ENCODE peak calls at places on chromosome 3, in six cellular contexts. F is Panc1; R is BE2C; H is AG10803; W is coronary artery; T is CD8-positive, alpha-beta memory T cell. D is an unnamed sample.

GRCh38 chr3:46359748-46360509 is 6.0 kb downstream of the CCR2 start:
- DNase-seq in F (no peak), R (no peak), H (peak), W (no peak), T (peak), D (no peak)

GRCh38 chr3:141235661-141236171 is 4.1 kb downstream of the PXYLP1 start:
- DNase-seq in F (no peak), R (no peak), H (no peak), W (no peak), T (no peak), D (peak)

GRCh38 chr3:150227839-150228238 is 180.3 kb upstream of the TSC22D2 start:
- DNase-seq in F (no peak), R (peak), H (peak), W (no peak), T (no peak), D (peak)

GRCh38 chr3:69665026-69665739 is 74.1 kb upstream of the MITF start:
- DNase-seq in F (no peak), R (peak), H (no peak), W (no peak), T (no peak), D (no peak)

GRCh38 chr3:125374501-125374995 is 577 bp downstream of the ZNF148 start:
- DNase-seq in F (no peak), R (peak), H (peak), W (no peak), T (peak), D (peak)

GRCh38 chr3:105809204-105809893 is 59.5 kb downstream of the CBLB start:
- DNase-seq in F (no peak), R (no peak), H (no peak), W (no peak), T (no peak), D (no peak)

GRCh38 chr3:107218864-107219269 is 158.4 kb upstream of the CCDC54 start:
- DNase-seq in F (no peak), R (no peak), H (no peak), W (no peak), T (no peak), D (no peak)

GRCh38 chr3:10337323-10338163 is 16.6 kb upstream of the SEC13 start:
- DNase-seq in F (no peak), R (no peak), H (no peak), W (no peak), T (no peak), D (no peak)

GRCh38 chr3:10547841-10548783 is 42.7 kb upstream of the ATP2B2 start:
- DNase-seq in F (no peak), R (no peak), H (no peak), W (peak), T (no peak), D (no peak)

GRCh38 chr3:87309601-87310000 is 33.2 kb upstream of the POU1F1 start:
- DNase-seq in F (no peak), R (no peak), H (no peak), W (no peak), T (no peak), D (no peak)

GRCh38 chr3:113614402-113614801 is 82.0 kb downstream of the USF3 start:
- DNase-seq in F (no peak), R (no peak), H (no peak), W (no peak), T (no peak), D (no peak)

GRCh38 chr3:165617134-165617533 is 220.1 kb downstream of the BCHE start:
- DNase-seq in F (no peak), R (no peak), H (no peak), W (no peak), T (no peak), D (no peak)

GRCh38 chr3:190378240-190378891 is 9.6 kb upstream of the CLDN16 start:
- DNase-seq in F (no peak), R (no peak), H (peak), W (no peak), T (no peak), D (no peak)

GRCh38 chr3:57637391-57637790 is 40.2 kb upstream of the ARF4 start:
- DNase-seq in F (no peak), R (no peak), H (peak), W (no peak), T (no peak), D (no peak)

GRCh38 chr3:117600112-117600511 is 890.5 kb downstream of the TUSC7 start:
- DNase-seq in F (no peak), R (no peak), H (no peak), W (no peak), T (peak), D (no peak)

GRCh38 chr3:45232531-45232930 is 6.4 kb upstream of the TMEM158 start:
- DNase-seq in F (no peak), R (no peak), H (peak), W (no peak), T (no peak), D (no peak)

GRCh38 chr3:3641877-3642276 is 157.4 kb upstream of the LRRN1 start:
- DNase-seq in F (no peak), R (no peak), H (no peak), W (no peak), T (no peak), D (no peak)

GRCh38 chr3:141407043-141407442 is 38.7 kb downstream of the ZBTB38 start:
- DNase-seq in F (no peak), R (no peak), H (peak), W (no peak), T (no peak), D (no peak)

GRCh38 chr3:58006661-58007060 is 1.6 kb upstream of the FLNB start:
- DNase-seq in F (no peak), R (no peak), H (no peak), W (no peak), T (no peak), D (no peak)

GRCh38 chr3:178508443-178508825 is 27.8 kb upstream of the KCNMB2 start:
- DNase-seq in F (no peak), R (no peak), H (no peak), W (no peak), T (no peak), D (no peak)

GRCh38 chr3:64747682-64748081 is 59.9 kb upstream of the ADAMTS9 start:
- DNase-seq in F (no peak), R (no peak), H (no peak), W (no peak), T (no peak), D (no peak)

GRCh38 chr3:71583569-71584215 is at the start of gene FOXP1:
- DNase-seq in F (peak), R (peak), H (peak), W (peak), T (peak), D (peak)

GRCh38 chr3:9183011-9183410 is 66.4 kb downstream of the SRGAP3 start:
- DNase-seq in F (no peak), R (no peak), H (no peak), W (no peak), T (no peak), D (no peak)

GRCh38 chr3:152385761-152386160 is 117.0 kb downstream of the MBNL1 start:
- DNase-seq in F (no peak), R (no peak), H (peak), W (no peak), T (no peak), D (no peak)

GRCh38 chr3:126100688-126101301 is 16.9 kb upstream of the SLC41A3 start:
- DNase-seq in F (no peak), R (peak), H (peak), W (peak), T (no peak), D (no peak)

GRCh38 chr3:183485093-183485492 is 56.7 kb upstream of the MCF2L2 start:
- DNase-seq in F (no peak), R (no peak), H (no peak), W (no peak), T (no peak), D (no peak)

GRCh38 chr3:14343338-14344112 is 58.9 kb upstream of the SLC6A6 start:
- DNase-seq in F (no peak), R (no peak), H (no peak), W (no peak), T (no peak), D (no peak)

GRCh38 chr3:194030372-194030771 is 105.6 kb upstream of the HES1 start:
- DNase-seq in F (no peak), R (no peak), H (no peak), W (no peak), T (no peak), D (peak)

GRCh38 chr3:196914866-196915265 is 27.5 kb downstream of the NCBP2 start:
- DNase-seq in F (no peak), R (no peak), H (no peak), W (no peak), T (no peak), D (no peak)

GRCh38 chr3:44682182-44682896 is 30.1 kb upstream of the ZNF502 start:
- DNase-seq in F (no peak), R (no peak), H (peak), W (no peak), T (no peak), D (no peak)

GRCh38 chr3:197154-197855 is 742 bp downstream of the CHL1 start:
- DNase-seq in F (no peak), R (no peak), H (no peak), W (no peak), T (no peak), D (peak)

GRCh38 chr3:62604746-62605351 is 231.5 kb upstream of the FEZF2 start:
- DNase-seq in F (no peak), R (no peak), H (peak), W (no peak), T (no peak), D (no peak)

GRCh38 chr3:47266709-47267489 is 15.7 kb downstream of the KIF9 start:
- DNase-seq in F (no peak), R (peak), H (peak), W (peak), T (peak), D (peak)

GRCh38 chr3:143552851-143553250 is 295.4 kb downstream of the SLC9A9 start:
- DNase-seq in F (no peak), R (no peak), H (no peak), W (no peak), T (no peak), D (no peak)

GRCh38 chr3:172402892-172403643 is 45.2 kb downstream of the GHSR start:
- DNase-seq in F (no peak), R (no peak), H (no peak), W (no peak), T (no peak), D (no peak)
- H3K4me3 ChIP-seq in F (no peak), R (no peak), H (no peak), W (no peak), T (no peak), D (no peak)

DNA sequence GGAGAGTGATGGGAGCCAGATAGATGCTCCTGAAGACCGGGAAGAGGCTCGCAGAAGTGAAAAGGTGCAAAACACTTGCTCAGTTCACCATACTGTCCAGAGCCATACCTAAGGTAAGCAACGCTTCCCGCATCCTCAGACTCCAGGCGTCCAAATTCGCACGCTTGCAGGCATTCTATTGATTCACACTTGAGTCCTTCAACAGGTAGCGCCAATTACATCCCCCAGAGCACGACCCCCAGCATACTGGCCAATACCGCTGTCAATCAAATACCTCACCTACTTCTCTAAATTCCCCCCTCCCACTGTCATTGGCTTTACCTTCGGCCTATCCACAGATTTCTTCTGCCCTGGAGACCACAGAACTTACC is 361 bp upstream of the STXBP5L start:
- DNase-seq in F (no peak), R (no peak), H (no peak), W (no peak), T (no peak), D (no peak)
- H3K4me3 ChIP-seq in F (peak), R (peak), H (no peak), W (peak), T (no peak), D (no peak)

DNA sequence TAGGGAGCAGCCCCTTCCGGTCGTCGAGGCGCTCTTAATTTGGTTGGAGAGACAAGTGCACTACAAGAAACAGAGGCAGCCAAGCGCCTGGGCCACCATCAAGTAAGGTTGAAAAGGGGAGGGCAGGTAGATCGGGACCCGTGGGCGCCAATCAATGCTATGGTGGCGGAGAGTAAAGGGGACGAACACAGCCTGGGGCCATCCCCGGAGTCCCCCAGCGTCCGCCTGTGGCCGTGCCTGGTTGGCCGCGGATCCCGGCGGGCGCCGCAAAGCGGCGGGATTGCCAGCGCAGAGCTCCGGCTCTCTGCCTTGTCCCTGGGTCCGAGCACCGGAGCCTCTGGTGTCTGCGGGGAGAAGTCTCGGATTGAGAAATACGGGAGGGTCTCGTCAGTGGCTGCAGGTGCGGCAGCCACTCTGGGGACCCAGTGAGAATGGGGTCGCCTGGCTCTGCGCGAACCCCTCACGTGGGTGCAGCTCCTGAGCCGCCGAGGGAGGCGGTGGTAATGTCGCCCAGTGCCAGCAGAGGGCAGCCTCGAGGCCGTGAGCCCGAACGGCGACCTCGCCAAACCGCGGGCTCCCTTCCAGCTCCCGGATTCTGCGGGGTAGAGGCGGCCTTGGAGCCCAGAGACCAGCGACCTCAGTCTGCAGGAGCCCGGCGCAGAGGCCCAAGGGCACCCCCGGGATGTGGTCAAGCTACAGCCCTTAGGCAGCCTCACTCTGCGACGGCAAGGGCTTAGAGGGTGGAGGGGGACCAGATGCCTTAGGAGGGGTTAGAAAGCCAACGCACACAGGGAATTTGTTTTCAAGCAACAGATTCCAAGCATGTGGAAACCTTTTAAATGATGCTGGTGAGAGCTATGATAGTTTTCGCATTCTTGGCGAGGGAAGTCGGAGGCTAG is 10.8 kb downstream of the FOXL2 start:
- DNase-seq in F (no peak), R (peak), H (peak), W (no peak), T (peak), D (peak)
- H3K4me3 ChIP-seq in F (peak), R (peak), H (peak), W (peak), T (peak), D (no peak)

GRCh38 chr3:139388077-139388476 is 1.4 kb downstream of the COPB2 start:
- DNase-seq in F (no peak), R (no peak), H (no peak), W (no peak), T (no peak), D (no peak)
- H3K4me3 ChIP-seq in F (peak), R (peak), H (peak), W (peak), T (no peak), D (no peak)

GRCh38 chr3:52053307-52054304 is 2.8 kb downstream of the DUSP7 start:
- DNase-seq in F (no peak), R (no peak), H (no peak), W (no peak), T (no peak), D (no peak)
- H3K4me3 ChIP-seq in F (no peak), R (peak), H (peak), W (peak), T (peak), D (no peak)

D was measured in mucosa of descending colon.